ENCODE peak calls at places on chromosomes 3 and 15, in six cellular contexts. L is thoracic aorta, A is psoas muscle, J is A673, V is body of pancreas, I is A549. B is an unnamed sample.

GRCh38 chr3:172159962-172160538 is 120.7 kb downstream of the FNDC3B start:
- DNase-seq in J (no peak), A (no peak), L (peak; percentile 36), I (no peak), V (peak; percentile 65), B (no peak)

GRCh38 chr3:124784686-124785382 is 54.6 kb downstream of the UMPS start:
- DNase-seq in A (peak; percentile 40), L (peak; percentile 36), J (no peak), I (no peak), V (no peak), B (no peak)

GRCh38 chr15:83010709-83011270 is 649 bp downstream of the C15orf40 start:
- DNase-seq in V (peak; percentile 75), J (peak; percentile 87), L (peak; percentile 44), I (peak; percentile 94), A (peak; percentile 88), B (peak; percentile 49)

GRCh38 chr3:130705501-130705900 is 41.1 kb downstream of the PIK3R4 start:
- DNase-seq in I (no peak), V (no peak), J (no peak), A (no peak), L (no peak), B (no peak)

GRCh38 chr3:192395506-192395905 is 331.8 kb downstream of the FGF12 start:
- DNase-seq in V (no peak), I (no peak), A (no peak), J (no peak), L (no peak), B (no peak)

GRCh38 chr3:82100378-82100777 is 338.9 kb upstream of the GBE1 start:
- DNase-seq in A (no peak), I (no peak), L (no peak), J (no peak), V (no peak), B (peak; percentile 73)

GRCh38 chr3:148146947-148147346 is 550.8 kb upstream of the AGTR1 start:
- DNase-seq in I (no peak), V (no peak), J (peak; percentile 14), L (no peak), A (no peak), B (peak; percentile 8)

GRCh38 chr15:40338041-40338657 is 2.6 kb downstream of the CCDC9B start:
- DNase-seq in A (peak; percentile 82), V (peak; percentile 84), L (peak; percentile 61), J (peak; percentile 90), I (peak; percentile 72), B (peak; percentile 78)

GRCh38 chr15:81170504-81170903 is 26.2 kb upstream of the IL16 start:
- DNase-seq in L (no peak), I (no peak), J (no peak), V (no peak), A (no peak), B (no peak)

GRCh38 chr3:197003461-197004385 is 25.9 kb downstream of the MELTF start:
- DNase-seq in J (peak; percentile 52), A (peak; percentile 56), I (no peak), L (no peak), V (peak; percentile 50), B (peak; percentile 42)

GRCh38 chr3:160830792-160831191 is 74.8 kb downstream of the PPM1L start:
- DNase-seq in L (no peak), J (no peak), I (no peak), A (no peak), V (no peak), B (no peak)

GRCh38 chr15:58546635-58547627 is 115.1 kb downstream of the LIPC start:
- DNase-seq in L (peak; percentile 53), J (no peak), A (peak; percentile 80), I (peak; percentile 93), V (peak; percentile 58), B (peak; percentile 73)

GRCh38 chr3:58384381-58385090 is 49.1 kb downstream of the PDHB start:
- DNase-seq in I (no peak), J (no peak), A (no peak), V (no peak), L (no peak), B (no peak)

GRCh38 chr15:95840004-95840403 is 490.5 kb upstream of the NR2F2 start:
- DNase-seq in J (no peak), L (peak; percentile 15), I (no peak), A (peak; percentile 72), V (peak; percentile 24), B (no peak)

GRCh38 chr3:125151916-125152315 is 60.6 kb downstream of the SLC12A8 start:
- DNase-seq in L (no peak), J (no peak), V (no peak), A (no peak), I (no peak), B (no peak)

GRCh38 chr15:68574051-68574450 is 4.7 kb upstream of the CORO2B start:
- DNase-seq in L (no peak), A (peak; percentile 34), I (no peak), V (no peak), J (no peak), B (no peak)
- TF ChIP-seq CTCF in L (no peak), A (no peak), I (no peak), V (no peak), J (no peak), B (no peak)

DNA sequence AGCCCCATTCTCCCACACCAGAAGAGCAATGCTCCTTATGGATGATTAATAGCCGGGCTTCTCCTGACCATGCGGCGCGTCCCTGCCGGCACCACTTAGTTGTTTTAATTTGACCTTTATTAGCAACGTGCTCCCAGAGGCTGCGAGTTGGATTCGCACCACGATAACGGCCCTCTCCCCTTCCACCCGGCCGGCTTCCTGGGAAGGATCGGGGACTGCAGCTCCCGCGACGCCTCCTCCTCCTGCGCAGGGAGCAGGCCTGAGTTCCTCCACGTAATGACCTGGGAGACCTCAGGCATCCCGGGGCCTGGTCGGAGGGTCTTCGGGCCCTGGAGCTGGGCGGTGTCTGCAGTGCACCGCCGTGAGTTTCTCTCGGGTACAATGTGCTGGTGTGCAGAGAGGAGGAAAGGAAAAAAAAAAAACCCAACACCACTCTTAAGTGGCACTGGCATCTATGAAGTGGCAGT is 243.3 kb upstream of the TOPAZ1 start:
- DNase-seq in J (peak; percentile 15), V (no peak), L (no peak), A (no peak), I (no peak), B (no peak)
- H3K27ac ChIP-seq in J (no peak overlapping the region), V (no peak overlapping the region), L (no peak overlapping the region), A (no peak overlapping the region), I (peak overlapping the region; percentile 99), B (peak overlapping the region; percentile 87)

GRCh38 chr15:97037080-97037479 is 706.6 kb downstream of the NR2F2 start:
- DNase-seq in V (no peak), J (no peak), I (no peak), A (no peak), L (no peak), B (no peak)
- TF ChIP-seq CTCF in V (no peak), J (no peak), I (no peak), A (no peak), L (no peak), B (no peak)

GRCh38 chr3:109325657-109326056 is 9.3 kb upstream of the DPPA2 start:
- DNase-seq in J (no peak), A (no peak), V (no peak), L (no peak), I (no peak), B (no peak)
- H3K27ac ChIP-seq in J (no peak overlapping the region), A (no peak overlapping the region), V (no peak overlapping the region), L (no peak overlapping the region), I (no peak overlapping the region), B (no peak overlapping the region)

GRCh38 chr15:55318588-55319494 is at the start of the genes PIGB and PIGBOS1:
- DNase-seq in L (peak; percentile 45), I (peak; percentile 84), J (peak; percentile 91), V (peak; percentile 88), A (peak; percentile 90), B (peak; percentile 80)
- TF ChIP-seq CTCF in L (peak; percentile 28), I (no peak), J (peak; percentile 11), V (no peak), A (peak; percentile 12), B (no peak)

DNA sequence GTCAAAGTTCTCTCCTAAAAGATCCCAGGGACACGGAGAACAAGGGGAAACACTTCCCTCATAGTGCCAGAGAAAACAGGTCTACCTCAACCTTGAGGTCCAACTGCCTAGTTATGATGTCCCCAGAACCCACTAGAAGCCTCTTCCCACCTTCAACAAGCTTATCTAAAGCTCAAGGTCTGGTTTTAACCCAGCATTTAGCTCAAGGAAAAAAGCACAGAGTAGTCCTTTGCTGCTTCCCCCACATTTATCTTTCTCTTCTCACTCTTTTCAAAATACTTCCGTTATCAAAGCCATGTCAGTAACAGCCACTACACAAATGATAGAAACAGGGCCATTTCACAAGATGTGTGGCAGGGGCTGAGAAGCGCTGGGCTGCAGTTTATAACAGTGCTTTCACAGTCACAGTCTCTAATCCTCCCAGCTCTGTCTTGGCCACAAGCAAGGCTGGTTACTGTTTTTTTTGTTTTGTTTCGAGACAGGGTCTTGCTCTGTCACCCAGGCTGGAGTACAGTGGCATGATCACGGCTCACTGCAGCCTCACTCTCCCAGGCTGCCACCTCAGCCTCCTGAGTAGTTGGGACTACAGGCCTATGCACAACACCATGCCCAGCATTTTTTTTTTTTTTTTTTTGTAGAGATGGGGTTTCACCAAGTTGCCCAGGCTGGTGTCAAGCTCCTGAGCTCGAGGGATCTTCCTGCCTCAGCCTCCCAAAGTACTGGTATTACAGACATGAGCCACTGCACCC is 218.9 kb downstream of the OSBPL10 start:
- DNase-seq in L (no peak), V (no peak), J (no peak), I (no peak), A (no peak), B (no peak)
- H3K27ac ChIP-seq in L (no peak overlapping the region), V (no peak overlapping the region), J (no peak overlapping the region), I (no peak overlapping the region), A (no peak overlapping the region), B (no peak overlapping the region)

DNA sequence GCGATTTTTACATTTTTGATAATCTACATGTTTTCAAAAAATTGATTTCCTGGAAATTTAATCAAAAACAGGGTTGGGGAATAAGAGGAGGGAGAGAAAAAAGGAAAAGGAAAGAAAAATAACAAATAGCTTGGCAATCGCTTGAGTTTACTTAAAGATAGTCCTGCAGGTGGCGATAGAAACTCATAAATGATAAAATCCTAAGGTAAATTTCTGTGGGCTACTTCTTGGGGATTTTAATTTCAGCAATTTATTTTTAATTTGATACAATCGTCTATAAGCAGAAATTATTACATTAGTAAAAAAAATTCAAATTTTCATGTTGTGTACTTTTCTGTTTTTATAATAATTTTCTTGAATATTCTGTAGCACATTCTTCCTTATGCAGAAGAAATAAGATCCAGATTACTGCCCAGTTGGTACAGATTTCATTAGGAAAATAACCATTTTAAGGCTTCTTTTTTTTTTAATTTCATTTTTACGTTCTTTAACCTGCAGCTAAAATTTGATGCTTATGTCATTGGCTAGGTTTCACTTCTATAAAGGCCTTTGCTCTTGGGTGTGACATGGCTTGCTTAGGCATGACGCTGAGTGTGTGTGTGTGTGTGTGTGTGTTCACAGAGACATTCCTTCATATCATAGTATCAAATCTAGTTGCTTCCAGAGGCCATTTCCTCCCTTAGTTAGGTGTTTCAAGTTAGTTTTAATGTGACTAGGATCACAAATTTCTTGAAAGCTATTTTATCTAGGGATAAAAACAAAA is 181.8 kb downstream of the MCTP2 start:
- DNase-seq in J (peak; percentile 51), L (no peak), V (no peak), A (no peak), I (peak; percentile 3), B (peak; percentile 7)
- TF ChIP-seq CTCF in J (peak; percentile 66), L (no peak), V (peak; percentile 35), A (peak; percentile 42), I (peak; percentile 45), B (peak; percentile 76)

DNA sequence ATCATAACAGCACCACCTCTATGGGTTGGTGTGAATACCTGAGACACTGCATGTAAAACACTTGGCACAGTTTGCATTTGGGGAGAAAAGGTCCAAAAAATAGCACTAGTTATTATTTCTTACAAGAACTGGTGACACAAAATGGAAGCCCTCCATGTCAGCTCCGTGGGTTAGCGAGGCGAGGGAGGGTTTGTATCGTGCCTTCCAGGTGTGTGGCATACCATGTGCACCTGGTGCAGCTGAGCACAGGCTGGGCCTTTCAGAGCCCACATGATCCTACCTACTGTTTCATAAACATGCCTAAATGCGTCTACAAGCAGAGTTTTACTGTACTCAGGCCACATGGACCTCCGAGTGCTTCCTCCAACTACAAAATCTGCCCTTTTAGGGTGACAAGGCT is 5.6 kb downstream of the CXCR6 start:
- DNase-seq in J (no peak), I (no peak), A (no peak), V (no peak), L (no peak), B (no peak)
- H3K27ac ChIP-seq in J (no peak overlapping the region), I (no peak overlapping the region), A (peak overlapping the region; percentile 53), V (no peak overlapping the region), L (peak overlapping the region; percentile 63), B (no peak overlapping the region)

B was measured in RWPE1.